ENCODE peak calls at places on chromosomes 3 and 15, in six cellular contexts. A is activated CD4-positive, CD25-positive, alpha-beta regulatory T cell; D is neuronal stem cell; Z is ascending aorta; Q is GM12865; R is GM12864. S is an unnamed sample.
A peak's percentile ranks its signal among the peaks of the same experiment; 100 is the strongest.

GRCh38 chr15:75025102-75025501 is 1.7 kb downstream of the PPCDC start:
- DNase-seq in A (no peak), D (no peak), Z (no peak), Q (no peak), R (no peak), S (no peak)

GRCh38 chr3:170421147-170421641 is 2.5 kb downstream of the CLDN11 start:
- DNase-seq in A (no peak), D (no peak), Z (no peak), Q (no peak), R (no peak), S (no peak)

GRCh38 chr3:33331414-33331813 is 54.2 kb downstream of the FBXL2 start:
- DNase-seq in A (no peak), D (no peak), Z (no peak), Q (no peak), R (no peak), S (no peak)

GRCh38 chr3:115728013-115728412 is 104.7 kb downstream of the GAP43 start:
- DNase-seq in A (no peak), D (no peak), Z (no peak), Q (no peak), R (no peak), S (no peak)

GRCh38 chr15:40430271-40430805 is 10.4 kb upstream of the BAHD1 start:
- DNase-seq in A (no peak), D (no peak), Z (no peak), Q (no peak), R (no peak), S (no peak)

GRCh38 chr3:56375654-56376053 is 92.6 kb downstream of the ERC2 start:
- DNase-seq in A (no peak), D (no peak), Z (no peak), Q (no peak), R (no peak), S (no peak)

GRCh38 chr3:117036259-117036799 is 326.8 kb downstream of the TUSC7 start:
- DNase-seq in A (no peak), D (no peak), Z (no peak), Q (no peak), R (no peak), S (no peak)

GRCh38 chr3:37686225-37686624 is 175.5 kb upstream of the CTDSPL start:
- DNase-seq in A (no peak), D (no peak), Z (no peak), Q (no peak), R (no peak), S (no peak)

GRCh38 chr3:188807002-188807401 is 364.8 kb upstream of the TPRG1 start:
- DNase-seq in A (no peak), D (no peak), Z (no peak), Q (no peak), R (no peak), S (no peak)

GRCh38 chr3:51982352-51982837 is 940 bp upstream of the ACY1 start:
- DNase-seq in A (no peak), D (no peak), Z (no peak), Q (peak; percentile 80), R (no peak), S (peak; percentile 80)

GRCh38 chr15:43276563-43277200 is 10.0 kb upstream of the TGM5 start:
- DNase-seq in A (no peak), D (no peak), Z (no peak), Q (no peak), R (no peak), S (no peak)